ENCODE peak calls at places on chromosome 2, in four cellular contexts. N is astrocyte, S is astrocyte of the spinal cord, W is left ventricle myocardium inferior. B is an unnamed sample.

GRCh38 chr2:54942373-54942772 is 107.9 kb downstream of the RTN4 start:
- DNase-seq in W (no peak), S (no peak), N (no peak), B (no peak)

GRCh38 chr2:86038291-86039081 is 67.2 kb downstream of the POLR1A start:
- DNase-seq in N (peak; percentile 92), S (peak; percentile 71), W (no peak), B (peak; percentile 92)

GRCh38 chr2:226307440-226308365 is 491.9 kb downstream of the IRS1 start:
- DNase-seq in N (no peak), S (no peak), W (no peak), B (no peak)

GRCh38 chr2:231170058-231170457 is 28.4 kb upstream of the ARMC9 start:
- DNase-seq in S (no peak), N (peak; percentile 19), W (no peak), B (peak; percentile 85)

GRCh38 chr2:158676696-158677095 is 118.4 kb upstream of the DAPL1 start:
- DNase-seq in N (no peak), S (no peak), W (peak; percentile 61), B (no peak)

GRCh38 chr2:48356701-48357322 is 173.1 kb upstream of the STON1 start:
- DNase-seq in S (peak; percentile 77), W (no peak), N (peak; percentile 67), B (peak; percentile 75)

GRCh38 chr2:201118957-201119848 is 3.2 kb downstream of the CFLAR start:
- DNase-seq in W (no peak), N (peak; percentile 63), S (peak; percentile 69), B (peak; percentile 53)

GRCh38 chr2:141399270-141399669 is 731.5 kb downstream of the LRP1B start:
- DNase-seq in N (no peak), S (peak; percentile 13), W (no peak), B (peak; percentile 13)

GRCh38 chr2:143513081-143513480 is 383.9 kb downstream of the ARHGAP15 start:
- DNase-seq in N (peak; percentile 47), S (peak; percentile 72), W (no peak), B (peak; percentile 82)

GRCh38 chr2:177557794-177558193 is 165.2 kb downstream of the AGPS start:
- DNase-seq in W (no peak), N (no peak), S (no peak), B (no peak)

GRCh38 chr2:152189622-152190495 is 14.3 kb upstream of the STAM2 start:
- DNase-seq in W (no peak), N (peak; percentile 41), S (peak; percentile 75), B (peak; percentile 78)
- TF ChIP-seq CTCF in W (peak; percentile 87), N (peak; percentile 85), S (peak; percentile 78), B (peak; percentile 88)

DNA sequence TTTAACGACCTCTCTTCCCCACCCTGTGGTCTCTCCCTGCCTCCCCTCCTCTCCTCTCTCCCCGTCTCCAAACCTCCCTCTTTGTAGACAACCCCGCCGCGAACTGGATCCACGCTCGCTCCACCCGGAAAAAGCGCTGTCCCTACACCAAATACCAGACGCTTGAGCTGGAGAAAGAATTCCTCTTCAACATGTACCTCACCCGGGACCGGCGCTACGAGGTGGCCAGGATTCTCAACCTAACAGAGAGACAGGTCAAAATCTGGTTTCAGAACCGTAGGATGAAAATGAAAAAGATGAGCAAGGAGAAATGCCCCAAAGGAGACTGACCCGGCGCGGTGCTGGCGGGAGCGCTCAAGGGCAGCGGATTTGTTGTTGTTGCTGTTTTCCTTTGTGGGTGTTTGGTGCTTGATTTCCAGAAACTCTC is 1.3 kb downstream of the HOXD9 start:
- DNase-seq in W (no peak), N (no peak), S (no peak), B (peak; percentile 34)
- TF ChIP-seq CTCF in W (no peak), N (no peak), S (no peak), B (no peak)

GRCh38 chr2:31693882-31694281 is 113.1 kb upstream of the SRD5A2 start:
- DNase-seq in N (peak; percentile 13), S (peak; percentile 8), W (no peak), B (peak; percentile 8)

GRCh38 chr2:31688282-31688681 is 107.5 kb upstream of the SRD5A2 start:
- DNase-seq in W (no peak), S (no peak), N (no peak), B (no peak)
- TF ChIP-seq CTCF in W (peak; percentile 42), S (peak; percentile 40), N (peak; percentile 32), B (peak; percentile 52)

GRCh38 chr2:207419331-207419730 is 110.4 kb upstream of the CREB1 start:
- DNase-seq in N (no peak), W (no peak), S (no peak), B (no peak)
- TF ChIP-seq CTCF in N (no peak), W (no peak), S (no peak), B (no peak)

DNA sequence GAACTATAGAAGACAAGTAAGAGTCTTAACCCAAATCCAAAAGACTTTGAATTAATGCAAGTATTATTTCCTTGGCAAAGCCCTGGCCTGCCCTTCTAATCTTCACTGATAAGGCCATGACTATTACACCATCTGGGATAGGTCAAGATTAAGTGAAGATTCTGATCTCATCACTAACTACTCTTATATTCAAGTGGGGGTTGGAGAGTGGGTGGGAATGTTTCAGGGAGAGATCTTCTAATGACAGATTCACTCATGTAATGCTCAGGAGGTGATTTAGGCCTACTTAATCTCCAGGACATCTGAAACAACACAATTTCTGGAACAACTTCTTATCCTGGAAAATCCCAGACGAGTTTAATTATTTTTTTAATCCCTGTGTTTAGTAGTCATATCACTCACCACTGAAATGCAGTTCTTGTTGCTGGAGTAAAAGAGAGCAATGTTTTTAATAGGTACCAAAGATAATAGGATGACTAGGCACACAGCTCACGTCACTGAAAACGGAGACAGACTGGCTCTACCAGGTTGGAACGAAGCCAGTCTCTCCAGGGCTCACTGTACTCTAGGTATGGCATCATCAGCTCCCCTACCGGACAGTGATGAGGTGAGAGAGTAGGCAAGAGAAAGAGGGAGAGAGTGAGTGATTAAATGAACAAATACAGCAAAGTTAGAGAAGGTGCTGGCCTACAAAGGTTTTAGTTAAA is 133.1 kb downstream of the NCKAP5 start:
- DNase-seq in W (peak; percentile 43), N (peak; percentile 88), S (peak; percentile 62), B (no peak)
- TF ChIP-seq CTCF in W (peak; percentile 47), N (peak; percentile 19), S (no peak), B (no peak)

GRCh38 chr2:64939332-64939917 is 49.8 kb upstream of the SLC1A4 start:
- DNase-seq in N (no peak), S (no peak), W (no peak), B (no peak)
- TF ChIP-seq CTCF in N (no peak), S (no peak), W (no peak), B (no peak)

GRCh38 chr2:12173271-12173942 is 427.0 kb downstream of the LPIN1 start:
- DNase-seq in N (no peak), S (peak; percentile 21), W (no peak), B (no peak)
- TF ChIP-seq CTCF in N (peak; percentile 16), S (peak; percentile 61), W (no peak), B (peak; percentile 55)

DNA sequence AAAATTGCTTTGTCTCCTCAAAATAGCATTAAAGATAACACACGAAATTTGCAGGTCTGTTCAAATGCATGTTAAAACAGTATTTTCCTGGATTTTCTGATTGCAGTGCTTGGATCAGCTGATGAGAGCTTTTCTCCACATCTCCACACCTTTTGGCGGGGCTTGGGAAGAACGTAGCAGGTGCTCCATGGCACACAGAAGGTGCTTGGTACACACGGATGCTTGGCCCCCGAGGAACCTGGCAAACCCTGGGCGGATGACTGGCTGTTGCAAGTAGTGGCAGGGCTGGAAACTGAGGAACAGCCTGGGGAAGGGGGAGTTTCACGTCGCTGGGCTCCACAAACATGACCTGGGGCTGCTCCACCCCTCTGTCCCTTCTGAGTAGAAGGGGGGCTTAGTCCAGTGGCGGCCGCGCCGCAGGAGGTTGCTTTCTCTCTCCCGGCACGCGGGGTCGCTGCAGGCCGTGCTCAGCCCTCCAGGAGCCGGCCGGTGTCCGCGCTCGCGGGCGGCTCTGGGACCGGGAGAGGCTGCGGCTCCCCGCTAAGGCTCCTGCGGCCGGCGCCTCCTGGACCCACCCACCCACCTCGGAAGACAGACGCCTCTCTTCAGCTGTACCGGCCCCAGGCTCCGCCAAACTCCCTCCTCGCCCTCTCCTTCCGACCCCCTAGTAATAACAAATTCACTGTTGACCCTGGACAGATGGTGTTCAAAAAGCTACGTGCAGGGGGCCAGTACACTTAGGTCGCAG is 69.3 kb downstream of the MARCO start:
- DNase-seq in W (peak; percentile 51), S (peak; percentile 19), N (peak; percentile 9), B (peak; percentile 29)
- TF ChIP-seq CTCF in W (peak; percentile 77), S (peak; percentile 50), N (peak; percentile 31), B (peak; percentile 65)

DNA sequence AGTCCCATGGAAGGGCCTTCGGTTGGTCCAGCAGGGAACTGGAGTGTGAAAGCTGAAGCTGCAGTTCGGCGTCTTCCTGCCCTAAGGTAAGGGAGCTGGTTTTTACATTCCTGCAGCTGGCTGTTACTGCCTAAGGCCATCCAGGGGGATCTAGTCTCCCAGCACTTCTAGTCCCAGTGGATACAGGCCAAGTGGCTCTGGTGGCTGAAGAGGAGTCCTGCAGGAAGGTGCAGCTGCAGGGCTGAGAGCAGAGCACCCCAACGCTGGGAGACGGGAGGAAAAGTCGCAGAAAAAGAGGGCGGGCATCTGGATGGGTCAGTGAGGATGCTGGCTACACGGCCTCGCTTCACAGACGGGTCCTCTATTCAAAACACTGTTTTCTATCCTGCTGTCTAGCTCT is 225.0 kb upstream of the HS6ST1 start:
- DNase-seq in S (no peak), W (no peak), N (no peak), B (no peak)
- TF ChIP-seq CTCF in S (no peak), W (no peak), N (no peak), B (no peak)

GRCh38 chr2:27613985-27614384 is 14.8 kb downstream of the CCDC121 start:
- DNase-seq in W (no peak), N (no peak), S (no peak), B (no peak)
- TF ChIP-seq CTCF in W (no peak), N (no peak), S (no peak), B (no peak)